ENCODE peak calls at places on chromosomes 4 and X, in seven cellular contexts. E is mammary epithelial cell, T is SK-N-SH, K is HepG2, O is endothelial cell of umbilical vein, B is H9, F is PC-3. V is an unnamed sample.

GRCh38 chr4:4663028-4663427 is 121.2 kb upstream of the STX18 start:
- DNase-seq in F (peak), B (no peak), T (no peak), E (no peak), K (no peak), O (peak), V (no peak)

GRCh38 chrX:130184857-130185256 is 13.1 kb downstream of the RAB33A start:
- DNase-seq in E (no peak), O (no peak), B (no peak), K (no peak), F (no peak), T (no peak), V (no peak)

GRCh38 chrX:74510401-74510800 is 89.1 kb downstream of the SLC16A2 start:
- DNase-seq in F (no peak), T (no peak), O (no peak), E (no peak), B (no peak), K (no peak), V (no peak)

GRCh38 chr4:101527186-101527585 is 179.9 kb upstream of the PPP3CA start:
- DNase-seq in E (peak), F (no peak), O (no peak), B (no peak), T (no peak), K (no peak), V (peak)

GRCh38 chr4:146739182-146739581 is 100.5 kb downstream of the POU4F2 start:
- DNase-seq in E (no peak), O (no peak), T (no peak), B (no peak), K (no peak), F (no peak), V (no peak)

GRCh38 chr4:165379662-165380061 is 854 bp downstream of the CPE start:
- DNase-seq in K (peak), O (no peak), T (peak), E (no peak), B (peak), F (no peak), V (no peak)

GRCh38 chr4:81215219-81215892 is at the start of gene PRKG2:
- DNase-seq in O (no peak), T (no peak), K (no peak), E (peak), F (no peak), B (peak), V (no peak)

GRCh38 chr4:62288803-62289541 is 1088.8 kb downstream of the ADGRL3 start:
- DNase-seq in O (no peak), F (peak), E (no peak), T (peak), B (no peak), K (no peak), V (no peak)

GRCh38 chr4:184558996-184559395 is 84.6 kb upstream of the IRF2 start:
- DNase-seq in F (no peak), E (no peak), B (no peak), T (no peak), K (no peak), O (no peak), V (no peak)

GRCh38 chr4:105155426-105155825 is 8.8 kb downstream of the TET2 start:
- DNase-seq in E (no peak), F (no peak), K (no peak), T (no peak), O (no peak), B (no peak), V (no peak)

GRCh38 chr4:105162123-105162796 is 15.6 kb downstream of the TET2 start:
- DNase-seq in B (no peak), E (no peak), F (no peak), O (no peak), K (no peak), T (peak), V (no peak)

GRCh38 chr4:105154576-105154975 is 7.9 kb downstream of the TET2 start:
- DNase-seq in K (no peak), B (no peak), F (no peak), E (no peak), T (no peak), O (no peak), V (no peak)

GRCh38 chr4:105153749-105154148 is 7.1 kb downstream of the TET2 start:
- DNase-seq in F (no peak), B (no peak), E (no peak), T (no peak), O (no peak), K (no peak), V (no peak)

DNA sequence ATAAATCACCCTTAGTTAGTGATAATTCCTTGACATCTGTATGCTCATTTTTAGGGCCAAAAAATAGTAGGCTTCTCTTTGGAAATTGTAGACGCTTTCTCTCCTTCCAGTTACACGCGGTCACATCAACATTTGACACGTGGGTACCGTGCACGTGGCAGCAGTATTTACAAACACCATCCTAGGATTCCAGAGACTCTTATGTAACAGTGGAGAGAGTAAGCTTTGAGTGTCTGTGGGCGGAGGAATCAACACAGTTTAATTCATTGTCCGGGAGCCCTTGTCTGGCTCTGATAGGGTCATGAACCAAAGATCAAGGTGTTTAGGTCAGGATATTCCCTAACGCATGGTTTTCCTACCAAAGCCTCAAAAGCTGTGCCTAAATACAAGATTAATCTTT is 12.2 kb downstream of the TET2 start:
- DNase-seq in O (no peak), K (peak), E (no peak), F (no peak), T (no peak), B (no peak), V (no peak)
- H2AFZ ChIP-seq in O (no peak), K (no peak), E (no peak), F (no peak), T (no peak), B (no peak), V (no peak)

DNA sequence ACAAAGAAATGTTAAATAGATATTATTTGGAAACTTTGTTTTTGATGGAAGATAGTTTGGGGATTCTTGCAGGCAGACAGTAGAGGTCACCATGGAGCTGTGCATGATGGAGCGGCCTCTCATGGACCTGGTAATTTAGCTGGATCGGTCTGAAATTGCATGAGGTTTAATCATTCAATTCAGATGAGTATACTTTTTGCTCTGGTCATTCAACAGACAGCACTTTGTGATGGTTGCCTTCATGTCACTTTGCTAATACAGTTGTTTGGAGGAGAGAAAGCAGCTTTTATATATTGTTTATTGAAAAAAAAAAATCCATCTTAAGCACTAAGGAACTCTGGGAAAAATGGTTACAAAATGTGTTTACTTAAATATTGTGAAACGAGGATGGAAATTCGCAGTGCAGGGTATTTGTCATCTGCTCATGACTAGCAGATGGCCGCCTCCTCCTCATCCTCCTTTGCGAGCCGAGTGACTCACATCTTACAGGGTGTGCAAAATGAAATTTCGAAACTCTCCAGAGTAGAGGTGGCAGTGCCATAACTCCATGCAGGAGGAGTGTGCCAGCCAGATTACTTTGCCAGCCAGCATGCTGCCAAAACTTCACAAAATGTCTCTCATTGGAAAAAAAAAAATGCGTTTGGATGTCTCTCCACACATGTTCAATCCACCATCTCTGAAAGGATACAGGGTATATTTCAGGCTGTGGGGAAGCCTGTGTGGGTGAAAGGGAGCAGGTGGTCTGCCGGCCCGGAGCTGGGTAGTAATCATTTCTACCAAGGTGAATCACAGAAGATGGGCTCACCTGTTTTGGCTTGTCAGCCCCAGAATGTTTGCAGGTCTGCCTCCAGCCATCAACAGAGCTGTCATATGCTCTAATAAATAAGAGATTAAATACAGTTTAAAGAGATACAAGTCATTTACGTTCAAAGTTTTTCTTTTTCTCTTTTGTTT is 314.9 kb upstream of the DIPK2B start:
- DNase-seq in F (peak), T (peak), K (peak), B (no peak), E (peak), O (peak), V (peak)
- H3K9ac ChIP-seq in F (peak), T (peak), K (peak), B (no peak), E (peak), O (peak), V (no peak)

GRCh38 chrX:69128573-69128972 is 36.7 kb downstream of the PJA1 start:
- DNase-seq in B (peak), F (no peak), E (no peak), O (no peak), K (no peak), T (peak), V (no peak)
- H2AFZ ChIP-seq in B (no peak), F (no peak), E (peak), O (no peak), K (no peak), T (no peak), V (no peak)

DNA sequence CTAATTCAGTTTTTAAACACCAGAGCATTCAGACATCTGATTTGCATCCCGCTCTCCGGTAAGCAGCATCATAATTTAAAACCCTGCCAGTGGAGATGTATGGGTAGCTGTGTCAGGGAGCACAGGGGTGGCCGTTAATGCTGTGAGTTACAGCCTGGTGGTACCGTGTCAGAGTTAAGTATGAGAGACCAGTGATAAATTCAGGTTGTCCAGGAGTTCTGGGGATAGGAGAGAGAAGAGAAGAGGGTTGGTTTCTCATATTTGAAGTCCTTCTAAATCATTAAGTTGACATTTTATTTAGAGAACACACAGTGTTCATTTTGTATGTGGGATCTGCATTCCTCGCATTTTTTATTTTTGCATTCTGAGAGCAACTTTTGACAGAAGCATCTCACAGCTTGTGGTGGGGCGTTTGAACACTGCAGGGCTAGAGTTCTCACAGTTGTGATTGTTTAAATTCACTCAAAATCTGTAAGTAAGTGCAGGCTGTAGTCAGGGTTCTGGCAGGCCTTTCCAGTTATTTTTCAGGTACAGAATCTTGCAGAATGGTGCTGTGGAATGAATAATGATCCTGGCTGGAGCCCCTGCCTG is 157.6 kb downstream of the DCLK2 start:
- DNase-seq in K (no peak), E (no peak), O (no peak), B (no peak), T (no peak), F (no peak), V (no peak)
- H3K9ac ChIP-seq in K (no peak), E (no peak), O (peak), B (no peak), T (peak), F (peak), V (no peak)

GRCh38 chr4:26217961-26218676 is 102.7 kb upstream of the RBPJ start:
- DNase-seq in O (no peak), T (peak), B (no peak), E (no peak), F (no peak), K (no peak), V (no peak)
- H2AFZ ChIP-seq in O (no peak), T (no peak), B (no peak), E (no peak), F (no peak), K (no peak), V (no peak)

GRCh38 chr4:7652006-7652405 is 217.3 kb upstream of the PSAPL1 start:
- DNase-seq in K (no peak), O (no peak), F (no peak), B (no peak), T (no peak), E (no peak), V (no peak)
- H3K9ac ChIP-seq in K (no peak), O (no peak), F (no peak), B (no peak), T (no peak), E (peak), V (no peak)

V was measured in DND-41.